ENCODE peak calls at places on chromosomes 4 and X, in seven cellular contexts. X is effector memory CD4-positive, alpha-beta T cell; N is mucosa of descending colon; Z is sigmoid colon; L is BE2C; C is breast epithelium; R is fibroblast of lung. H is an unnamed sample.

GRCh38 chrX:18677140-18677834 is 5.4 kb upstream of the RS1 start:
- DNase-seq in C (no peak), R (no peak), Z (no peak), N (peak; percentile 17), L (no peak), X (no peak), H (no peak)

GRCh38 chr4:153471691-153472080 is 5.5 kb downstream of the TMEM131L start:
- DNase-seq in L (no peak), C (no peak), Z (no peak), N (no peak), X (no peak), R (no peak), H (no peak)

GRCh38 chr4:145881991-145882390 is 56.6 kb downstream of the ZNF827 start:
- DNase-seq in C (peak; percentile 67), X (no peak), N (peak; percentile 85), Z (no peak), R (no peak), L (no peak), H (peak; percentile 63)

GRCh38 chrX:15769300-15769954 is 20.9 kb upstream of the ZRSR2 start:
- DNase-seq in C (no peak), L (no peak), X (no peak), N (no peak), Z (no peak), R (no peak), H (no peak)

GRCh38 chr4:76623217-76624060 is 188.4 kb downstream of the SHROOM3 start:
- DNase-seq in L (no peak), C (no peak), X (no peak), N (peak; percentile 41), Z (no peak), R (peak; percentile 36), H (no peak)

GRCh38 chr4:181194096-181194495 is 1049.1 kb upstream of the TENM3 start:
- DNase-seq in N (no peak), Z (no peak), X (no peak), L (no peak), R (peak; percentile 82), C (no peak), H (no peak)

GRCh38 chr4:108168213-108168671 is 490 bp downstream of the LEF1 start:
- DNase-seq in R (peak; percentile 16), X (no peak), L (no peak), C (no peak), Z (no peak), N (no peak), H (no peak)

GRCh38 chr4:119726505-119726904 is 97.9 kb upstream of the PDE5A start:
- DNase-seq in R (peak; percentile 79), C (no peak), X (no peak), N (no peak), Z (no peak), L (no peak), H (no peak)

GRCh38 chrX:373641-374471 is 12.9 kb downstream of the PPP2R3B start:
- DNase-seq in R (peak; percentile 56), Z (no peak), L (no peak), C (no peak), X (no peak), N (no peak), H (no peak)

GRCh38 chr4:187307131-187307530 is 583.5 kb upstream of the FAT1 start:
- DNase-seq in X (no peak), N (no peak), C (no peak), L (no peak), Z (no peak), R (peak; percentile 16), H (no peak)

GRCh38 chr4:95129708-95130343 is 372.1 kb downstream of the BMPR1B start:
- DNase-seq in L (no peak), C (no peak), N (no peak), X (no peak), Z (no peak), R (peak; percentile 99), H (no peak)

GRCh38 chr4:166091914-166092510 is 219.0 kb downstream of the TLL1 start:
- DNase-seq in N (peak; percentile 23), R (peak; percentile 23), Z (no peak), C (no peak), L (no peak), X (no peak), H (no peak)

GRCh38 chr4:107037188-107037587 is 1.1 kb upstream of the DKK2 start:
- DNase-seq in N (peak; percentile 17), C (no peak), X (no peak), L (peak; percentile 65), R (peak; percentile 45), Z (peak; percentile 73), H (peak; percentile 49)

GRCh38 chrX:7068939-7069367 is 78.6 kb upstream of the STS start:
- DNase-seq in Z (no peak), N (no peak), L (peak; percentile 68), R (no peak), X (no peak), C (no peak), H (no peak)

GRCh38 chrX:1425381-1425780 is 27.3 kb downstream of the ASMTL start:
- DNase-seq in C (no peak), N (no peak), X (no peak), R (no peak), Z (peak; percentile 28), L (no peak), H (peak; percentile 22)

GRCh38 chr4:136664988-136665387 is 867.3 kb downstream of the PCDH18 start:
- DNase-seq in R (peak; percentile 25), N (no peak), C (no peak), Z (no peak), X (no peak), L (no peak), H (no peak)

GRCh38 chr4:86972997-86973396 is 38.2 kb downstream of the AFF1 start:
- DNase-seq in N (peak; percentile 75), R (no peak), C (peak; percentile 58), X (no peak), L (no peak), Z (no peak), H (peak; percentile 67)

GRCh38 chr4:40190880-40191815 is 5.7 kb upstream of the RHOH start:
- DNase-seq in X (no peak), R (no peak), Z (no peak), L (no peak), C (no peak), N (no peak), H (no peak)

GRCh38 chrX:16458208-16458607 is 191.8 kb upstream of the S100G start:
- DNase-seq in Z (no peak), R (no peak), C (no peak), L (no peak), N (no peak), X (no peak), H (no peak)

GRCh38 chrX:40107291-40108083 is 9.7 kb upstream of the BCOR start:
- DNase-seq in R (no peak), X (no peak), Z (peak; percentile 82), C (no peak), L (peak; percentile 66), N (peak; percentile 55), H (peak; percentile 81)

GRCh38 chr4:19807505-19807904 is 444.2 kb upstream of the SLIT2 start:
- DNase-seq in R (peak; percentile 81), L (no peak), C (no peak), X (no peak), Z (no peak), N (no peak), H (no peak)

GRCh38 chrX:1935805-1936204 is 320.9 kb downstream of the ASMT start:
- DNase-seq in N (no peak), C (no peak), R (no peak), L (no peak), X (no peak), Z (no peak), H (no peak)

GRCh38 chr4:21136231-21136630 is 436.0 kb downstream of the PACRGL start:
- DNase-seq in Z (no peak), X (no peak), N (no peak), R (no peak), C (no peak), L (no peak), H (no peak)

GRCh38 chr4:98639523-98639922 is 18.9 kb downstream of the TSPAN5 start:
- DNase-seq in Z (no peak), L (no peak), R (no peak), X (no peak), C (no peak), N (no peak), H (no peak)

GRCh38 chrX:47078129-47079043 is at the start of gene RGN:
- DNase-seq in X (no peak), N (peak; percentile 1), C (no peak), R (no peak), Z (no peak), L (no peak), H (no peak)

GRCh38 chrX:105315301-105315700 is 94.8 kb upstream of the TEX13A start:
- DNase-seq in X (no peak), C (no peak), L (no peak), N (no peak), Z (no peak), R (no peak), H (no peak)

GRCh38 chrX:12777670-12778069 is 13.5 kb upstream of the PRPS2 start:
- DNase-seq in Z (no peak), L (no peak), C (no peak), N (no peak), R (no peak), X (no peak), H (no peak)

GRCh38 chr4:74628808-74629616 is 165.3 kb downstream of the BTC start:
- DNase-seq in N (peak; percentile 22), Z (no peak), C (no peak), X (no peak), R (no peak), L (no peak), H (no peak)

GRCh38 chr4:84719115-84719514 is 136.2 kb downstream of the CDS1 start:
- DNase-seq in L (no peak), C (no peak), X (no peak), Z (no peak), N (no peak), R (no peak), H (no peak)
- H3K36me3 ChIP-seq in L (peaks cover 31% of the 10 kb centered on the region), C (peaks cover 7% of the 10 kb centered on the region), X (no peaks in the 10 kb centered on the region), Z (peaks cover 30% of the 10 kb centered on the region), N (no peaks in the 10 kb centered on the region), R (peaks cover 1% of the 10 kb centered on the region), H (peaks cover 96% of the 10 kb centered on the region)

GRCh38 chr4:3434891-3435683 is 6.7 kb upstream of the HGFAC start:
- DNase-seq in C (no peak), Z (no peak), N (no peak), X (no peak), L (no peak), R (no peak), H (no peak)
- H3K4me1 ChIP-seq in C (no peaks in the 10 kb centered on the region), Z (no peaks in the 10 kb centered on the region), N (no peaks in the 10 kb centered on the region), X (no peaks in the 10 kb centered on the region), L (no peaks in the 10 kb centered on the region), R (no peaks in the 10 kb centered on the region), H (peaks cover 8% of the 10 kb centered on the region)

GRCh38 chr4:850323-850945 is 24.5 kb upstream of the CPLX1 start:
- DNase-seq in R (no peak), N (no peak), X (no peak), L (no peak), C (no peak), Z (no peak), H (peak; percentile 34)
- H3K36me3 ChIP-seq in R (peaks cover 16% of the 10 kb centered on the region), N (no peaks in the 10 kb centered on the region), X (peaks cover 28% of the 10 kb centered on the region), L (peaks cover 39% of the 10 kb centered on the region), C (no peaks in the 10 kb centered on the region), Z (peaks cover 22% of the 10 kb centered on the region), H (peaks cover 70% of the 10 kb centered on the region)

GRCh38 chr4:175986-176385 is 51.7 kb downstream of the ZNF718 start:
- DNase-seq in R (no peak), X (no peak), C (no peak), N (no peak), Z (no peak), L (no peak), H (no peak)

GRCh38 chr4:176995-177394 is 52.7 kb downstream of the ZNF718 start:
- DNase-seq in C (no peak), L (no peak), R (no peak), Z (no peak), N (no peak), X (no peak), H (no peak)

GRCh38 chr4:173666-174314 is 49.5 kb downstream of the ZNF718 start:
- DNase-seq in N (no peak), L (no peak), X (no peak), R (no peak), Z (no peak), C (no peak), H (no peak)
- H3K4me1 ChIP-seq in N (no peaks in the 10 kb centered on the region), L (no peaks in the 10 kb centered on the region), X (no peaks in the 10 kb centered on the region), R (no peaks in the 10 kb centered on the region), Z (no peaks in the 10 kb centered on the region), C (no peaks in the 10 kb centered on the region), H (no peaks in the 10 kb centered on the region)

H was measured in lower lobe of right lung.